ENCODE peak calls at places on chromosomes 12 and 14, in five cellular contexts. One of them, this sample, is unnamed.

GRCh38 chr12:42356344-42356743 is 30.4 kb downstream of the PPHLN1 start:
- DNase-seq in sigmoid colon: no peak
- DNase-seq in AG04450: no peak
- DNase-seq in astrocyte: no peak
- DNase-seq in Peyer's patch: no peak
- DNase-seq in this sample: no peak

GRCh38 chr14:88904864-88905263 is 80.4 kb downstream of the TTC8 start:
- DNase-seq in astrocyte: peak; percentile 92
- DNase-seq in AG04450: no peak
- DNase-seq in Peyer's patch: no peak
- DNase-seq in sigmoid colon: no peak
- DNase-seq in this sample: no peak

GRCh38 chr12:69423037-69423905 is 46.9 kb upstream of the FRS2 start:
- DNase-seq in astrocyte: no peak
- DNase-seq in AG04450: peak; percentile 13
- DNase-seq in Peyer's patch: no peak
- DNase-seq in sigmoid colon: no peak
- DNase-seq in this sample: no peak

GRCh38 chr14:70278281-70278680 is 81.2 kb downstream of the COX16 start:
- DNase-seq in astrocyte: no peak
- DNase-seq in sigmoid colon: no peak
- DNase-seq in Peyer's patch: no peak
- DNase-seq in AG04450: no peak
- DNase-seq in this sample: no peak

GRCh38 chr12:64840129-64840528 is 15.7 kb downstream of the TBC1D30 start:
- DNase-seq in sigmoid colon: no peak
- DNase-seq in astrocyte: no peak
- DNase-seq in AG04450: no peak
- DNase-seq in Peyer's patch: no peak
- DNase-seq in this sample: no peak

GRCh38 chr12:103801709-103802585 is 39.1 kb downstream of the NT5DC3 start:
- DNase-seq in astrocyte: peak; percentile 93
- DNase-seq in AG04450: no peak
- DNase-seq in Peyer's patch: no peak
- DNase-seq in sigmoid colon: peak; percentile 65
- DNase-seq in this sample: no peak

GRCh38 chr12:93317227-93317626 is 60.5 kb upstream of the NUDT4 start:
- DNase-seq in sigmoid colon: no peak
- DNase-seq in Peyer's patch: peak; percentile 58
- DNase-seq in AG04450: no peak
- DNase-seq in astrocyte: no peak
- DNase-seq in this sample: no peak

GRCh38 chr12:56116267-56117081 is at the start of gene RPL41:
- DNase-seq in astrocyte: peak; percentile 80
- DNase-seq in AG04450: peak; percentile 78
- DNase-seq in sigmoid colon: peak; percentile 98
- DNase-seq in Peyer's patch: peak; percentile 95
- DNase-seq in this sample: peak; percentile 90

GRCh38 chr12:49962861-49963765 is 1.4 kb downstream of the AQP5 start:
- DNase-seq in Peyer's patch: peak; percentile 23
- DNase-seq in sigmoid colon: no peak
- DNase-seq in AG04450: no peak
- DNase-seq in astrocyte: no peak
- DNase-seq in this sample: no peak

GRCh38 chr12:21330682-21331253 is 3.9 kb downstream of the SLCO1A2 start:
- DNase-seq in AG04450: no peak
- DNase-seq in Peyer's patch: no peak
- DNase-seq in sigmoid colon: no peak
- DNase-seq in astrocyte: peak; percentile 2
- DNase-seq in this sample: no peak

GRCh38 chr12:15863258-15863835 is 18.8 kb upstream of the STRAP start:
- DNase-seq in AG04450: no peak
- DNase-seq in astrocyte: peak; percentile 26
- DNase-seq in sigmoid colon: no peak
- DNase-seq in Peyer's patch: no peak
- DNase-seq in this sample: no peak

GRCh38 chr14:100654025-100654813 is 67.0 kb upstream of the BEGAIN start:
- DNase-seq in astrocyte: no peak
- DNase-seq in Peyer's patch: no peak
- DNase-seq in sigmoid colon: no peak
- DNase-seq in AG04450: no peak
- DNase-seq in this sample: no peak

GRCh38 chr14:75452900-75453816 is 25.3 kb downstream of the JDP2 start:
- DNase-seq in AG04450: peak; percentile 82
- DNase-seq in Peyer's patch: no peak
- DNase-seq in sigmoid colon: peak; percentile 92
- DNase-seq in astrocyte: peak; percentile 75
- DNase-seq in this sample: no peak

GRCh38 chr14:35335388-35336092 is 43.4 kb downstream of the PSMA6 start:
- DNase-seq in AG04450: no peak
- DNase-seq in sigmoid colon: peak; percentile 77
- DNase-seq in Peyer's patch: peak; percentile 96
- DNase-seq in astrocyte: no peak
- DNase-seq in this sample: no peak

GRCh38 chr12:42325326-42325775 is 543 bp downstream of the ZCRB1 start:
- DNase-seq in Peyer's patch: no peak
- DNase-seq in sigmoid colon: no peak
- DNase-seq in AG04450: no peak
- DNase-seq in astrocyte: no peak
- DNase-seq in this sample: no peak

GRCh38 chr12:45349911-45350310 is 134.0 kb downstream of the ANO6 start:
- DNase-seq in sigmoid colon: no peak
- DNase-seq in astrocyte: no peak
- DNase-seq in Peyer's patch: no peak
- DNase-seq in AG04450: no peak
- DNase-seq in this sample: no peak

GRCh38 chr14:68040633-68041369 is 221.2 kb downstream of the RAD51B start:
- DNase-seq in sigmoid colon: no peak
- DNase-seq in astrocyte: no peak
- DNase-seq in AG04450: no peak
- DNase-seq in Peyer's patch: no peak
- DNase-seq in this sample: no peak

GRCh38 chr14:94827711-94828505 is 58.0 kb upstream of the GSC start:
- DNase-seq in sigmoid colon: peak; percentile 85
- DNase-seq in Peyer's patch: no peak
- DNase-seq in AG04450: no peak
- DNase-seq in astrocyte: no peak
- DNase-seq in this sample: no peak

GRCh38 chr12:57552306-57552651 is 2.4 kb downstream of the KIF5A start:
- DNase-seq in Peyer's patch: no peak
- DNase-seq in AG04450: no peak
- DNase-seq in astrocyte: no peak
- DNase-seq in sigmoid colon: no peak
- DNase-seq in this sample: no peak

GRCh38 chr12:108553799-108554198 is 7.2 kb downstream of the SART3 start:
- DNase-seq in sigmoid colon: no peak
- DNase-seq in Peyer's patch: no peak
- DNase-seq in astrocyte: no peak
- DNase-seq in AG04450: no peak
- DNase-seq in this sample: no peak

GRCh38 chr12:108543642-108544041 is 17.3 kb downstream of the SART3 start:
- DNase-seq in astrocyte: no peak
- DNase-seq in Peyer's patch: no peak
- DNase-seq in AG04450: no peak
- DNase-seq in sigmoid colon: no peak
- DNase-seq in this sample: no peak

GRCh38 chr12:108547633-108548172 is 13.3 kb downstream of the SART3 start:
- DNase-seq in sigmoid colon: no peak
- DNase-seq in astrocyte: no peak
- DNase-seq in Peyer's patch: no peak
- DNase-seq in AG04450: no peak
- DNase-seq in this sample: no peak

GRCh38 chr12:108551556-108551955 is 9.4 kb downstream of the SART3 start:
- DNase-seq in sigmoid colon: no peak
- DNase-seq in astrocyte: peak; percentile 85
- DNase-seq in Peyer's patch: no peak
- DNase-seq in AG04450: no peak
- DNase-seq in this sample: no peak

GRCh38 chr12:108548954-108549521 is 11.9 kb downstream of the SART3 start:
- DNase-seq in AG04450: no peak
- DNase-seq in sigmoid colon: no peak
- DNase-seq in astrocyte: no peak
- DNase-seq in Peyer's patch: no peak
- DNase-seq in this sample: no peak
- H3K27ac ChIP-seq in AG04450: no peak overlapping the region
- H3K27ac ChIP-seq in sigmoid colon: no peak overlapping the region
- H3K27ac ChIP-seq in astrocyte: no peak overlapping the region
- H3K27ac ChIP-seq in Peyer's patch: no peak overlapping the region
- H3K27ac ChIP-seq in this sample: no peak overlapping the region

GRCh38 chr12:115873416-115874082 is 403.9 kb downstream of the MED13L start:
- DNase-seq in AG04450: no peak
- DNase-seq in sigmoid colon: no peak
- DNase-seq in astrocyte: no peak
- DNase-seq in Peyer's patch: no peak
- DNase-seq in this sample: no peak

GRCh38 chr12:115871714-115872113 is 405.8 kb downstream of the MED13L start:
- DNase-seq in Peyer's patch: no peak
- DNase-seq in AG04450: no peak
- DNase-seq in sigmoid colon: no peak
- DNase-seq in astrocyte: peak; percentile 1
- DNase-seq in this sample: no peak

GRCh38 chr12:115870527-115870926 is 407.0 kb downstream of the MED13L start:
- DNase-seq in AG04450: no peak
- DNase-seq in sigmoid colon: no peak
- DNase-seq in astrocyte: no peak
- DNase-seq in Peyer's patch: no peak
- DNase-seq in this sample: no peak

GRCh38 chr12:115872919-115873357 is 404.6 kb downstream of the MED13L start:
- DNase-seq in astrocyte: no peak
- DNase-seq in sigmoid colon: no peak
- DNase-seq in AG04450: no peak
- DNase-seq in Peyer's patch: no peak
- DNase-seq in this sample: no peak

DNA sequence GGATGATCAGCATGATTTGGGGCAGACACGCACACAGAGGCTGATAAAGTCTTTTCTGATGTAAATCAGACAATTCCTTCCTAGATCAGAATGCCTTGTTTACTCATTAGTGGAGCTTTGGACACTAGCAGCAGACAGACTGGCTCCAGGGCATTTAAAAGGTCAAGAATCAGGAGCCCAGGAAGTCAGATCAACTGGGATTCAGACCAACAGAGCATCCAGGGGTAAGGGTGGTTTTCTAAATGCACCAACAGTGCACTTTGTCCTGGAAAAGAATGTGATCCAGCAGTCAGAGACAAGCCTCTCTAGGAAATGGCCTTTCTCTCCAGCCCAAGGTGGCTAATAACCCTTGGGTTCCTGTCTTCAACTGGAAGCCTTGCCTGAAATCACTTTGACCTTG is 405.3 kb downstream of the MED13L start:
- DNase-seq in AG04450: no peak
- DNase-seq in Peyer's patch: no peak
- DNase-seq in sigmoid colon: no peak
- DNase-seq in astrocyte: no peak
- DNase-seq in this sample: no peak
- H3K27ac ChIP-seq in AG04450: no peak overlapping the region
- H3K27ac ChIP-seq in Peyer's patch: no peak overlapping the region
- H3K27ac ChIP-seq in sigmoid colon: no peak overlapping the region
- H3K27ac ChIP-seq in astrocyte: no peak overlapping the region
- H3K27ac ChIP-seq in this sample: no peak overlapping the region

GRCh38 chr12:51373222-51373621 is 18.0 kb downstream of the GALNT6 start:
- DNase-seq in AG04450: no peak
- DNase-seq in sigmoid colon: no peak
- DNase-seq in Peyer's patch: no peak
- DNase-seq in astrocyte: no peak
- DNase-seq in this sample: no peak

GRCh38 chr12:51374346-51374745 is 16.9 kb downstream of the GALNT6 start:
- DNase-seq in AG04450: no peak
- DNase-seq in sigmoid colon: no peak
- DNase-seq in astrocyte: no peak
- DNase-seq in Peyer's patch: no peak
- DNase-seq in this sample: no peak

GRCh38 chr12:51377099-51377984 is 13.9 kb downstream of the GALNT6 start:
- DNase-seq in Peyer's patch: no peak
- DNase-seq in sigmoid colon: no peak
- DNase-seq in astrocyte: no peak
- DNase-seq in AG04450: no peak
- DNase-seq in this sample: no peak

GRCh38 chr12:51372021-51372420 is 19.2 kb downstream of the GALNT6 start:
- DNase-seq in sigmoid colon: no peak
- DNase-seq in AG04450: no peak
- DNase-seq in Peyer's patch: no peak
- DNase-seq in astrocyte: no peak
- DNase-seq in this sample: no peak

GRCh38 chr12:51374856-51375255 is 16.4 kb downstream of the GALNT6 start:
- DNase-seq in sigmoid colon: no peak
- DNase-seq in AG04450: no peak
- DNase-seq in astrocyte: no peak
- DNase-seq in Peyer's patch: no peak
- DNase-seq in this sample: no peak
- H3K27ac ChIP-seq in sigmoid colon: no peak overlapping the region
- H3K27ac ChIP-seq in AG04450: peak overlapping the region; percentile 57
- H3K27ac ChIP-seq in astrocyte: no peak overlapping the region
- H3K27ac ChIP-seq in Peyer's patch: no peak overlapping the region
- H3K27ac ChIP-seq in this sample: no peak overlapping the region

GRCh38 chr12:62725781-62726180 is 209.2 kb downstream of the PPM1H start:
- DNase-seq in sigmoid colon: no peak
- DNase-seq in astrocyte: no peak
- DNase-seq in Peyer's patch: no peak
- DNase-seq in AG04450: no peak
- DNase-seq in this sample: no peak

GRCh38 chr12:62724285-62724684 is 210.7 kb downstream of the PPM1H start:
- DNase-seq in Peyer's patch: no peak
- DNase-seq in sigmoid colon: no peak
- DNase-seq in astrocyte: no peak
- DNase-seq in AG04450: no peak
- DNase-seq in this sample: no peak

GRCh38 chr12:62720661-62721330 is 214.2 kb downstream of the PPM1H start:
- DNase-seq in AG04450: no peak
- DNase-seq in astrocyte: peak; percentile 66
- DNase-seq in Peyer's patch: no peak
- DNase-seq in sigmoid colon: no peak
- DNase-seq in this sample: peak; percentile 61

GRCh38 chr12:62724947-62725447 is 210.0 kb downstream of the PPM1H start:
- DNase-seq in sigmoid colon: no peak
- DNase-seq in astrocyte: peak; percentile 100
- DNase-seq in AG04450: peak; percentile 79
- DNase-seq in Peyer's patch: no peak
- DNase-seq in this sample: no peak

DNA sequence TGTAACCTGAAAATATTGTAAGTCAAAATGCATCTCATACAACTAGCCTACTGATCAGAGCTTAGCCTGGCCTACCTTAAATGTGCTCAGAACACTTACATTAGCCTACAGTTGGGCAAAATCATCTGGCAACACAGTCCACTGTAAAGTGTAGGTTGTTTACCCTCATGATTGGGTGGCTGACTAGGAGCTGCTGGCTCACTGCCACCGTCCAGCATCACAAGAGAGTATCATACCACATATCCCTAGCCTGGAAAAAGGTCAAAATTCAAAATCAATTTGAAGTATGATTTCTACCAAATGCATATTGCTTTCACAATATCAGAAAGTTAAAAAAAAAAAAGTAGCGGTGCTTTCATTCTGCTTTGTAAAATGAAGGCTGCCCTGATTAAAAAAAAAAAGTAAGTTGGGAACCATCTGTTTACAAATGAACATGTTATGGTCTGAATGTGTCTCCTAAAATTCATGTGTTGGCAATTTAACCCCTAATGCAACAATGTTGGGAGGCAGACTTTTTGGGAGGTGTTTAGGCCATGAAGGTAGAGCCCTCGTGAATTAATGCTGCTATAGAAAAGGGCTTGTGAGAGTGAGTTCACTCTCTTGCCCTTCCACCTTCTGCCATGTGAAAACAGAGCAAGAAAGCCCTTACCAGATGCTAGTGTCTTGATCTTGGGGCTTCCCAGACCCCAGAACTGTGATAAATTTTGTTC is 211.8 kb downstream of the PPM1H start:
- DNase-seq in sigmoid colon: no peak
- DNase-seq in astrocyte: no peak
- DNase-seq in Peyer's patch: no peak
- DNase-seq in AG04450: no peak
- DNase-seq in this sample: no peak
- H3K27ac ChIP-seq in sigmoid colon: no peak overlapping the region
- H3K27ac ChIP-seq in astrocyte: no peak overlapping the region
- H3K27ac ChIP-seq in Peyer's patch: no peak overlapping the region
- H3K27ac ChIP-seq in AG04450: no peak overlapping the region
- H3K27ac ChIP-seq in this sample: no peak overlapping the region